ENCODE peak calls at places on chromosomes 3 and 15, in seven cellular contexts. C is CD8-positive, alpha-beta memory T cell; D is AG10803; U is right atrium auricular region; S is A172; Y is brain microvascular endothelial cell; W is NCI-H1092. B is an unnamed sample.

GRCh38 chr3:124514681-124515080 is 215.6 kb upstream of the UMPS start:
- DNase-seq in C (no peak), D (no peak), U (no peak), S (no peak), Y (no peak), W (no peak), B (no peak)

GRCh38 chr15:89978914-89979313 is 22.2 kb upstream of the ZNF710 start:
- DNase-seq in C (no peak), D (no peak), U (no peak), S (no peak), Y (no peak), W (no peak), B (no peak)

GRCh38 chr15:99371180-99372103 is 120.2 kb downstream of the LRRC28 start:
- DNase-seq in C (no peak), D (peak), U (no peak), S (no peak), Y (no peak), W (no peak), B (no peak)

GRCh38 chr3:21621396-21621695 is 129.7 kb downstream of the ZNF385D start:
- DNase-seq in C (no peak), D (peak), U (no peak), S (no peak), Y (peak), W (no peak), B (no peak)

GRCh38 chr3:137765310-137766033 is 1.4 kb downstream of the SOX14 start:
- DNase-seq in C (no peak), D (no peak), U (no peak), S (no peak), Y (no peak), W (no peak), B (no peak)

GRCh38 chr15:67905628-67906027 is 65.8 kb upstream of the RNU6-1 start:
- DNase-seq in C (no peak), D (no peak), U (no peak), S (no peak), Y (no peak), W (no peak), B (no peak)

GRCh38 chr3:143120716-143121239 is 1.2 kb downstream of the CHST2 start:
- DNase-seq in C (peak), D (peak), U (no peak), S (no peak), Y (peak), W (no peak), B (peak)

GRCh38 chr3:127448671-127449070 is 141.9 kb downstream of the TPRA1 start:
- DNase-seq in C (no peak), D (no peak), U (no peak), S (no peak), Y (no peak), W (no peak), B (no peak)

GRCh38 chr15:62977952-62978811 is 64.4 kb upstream of the TPM1 start:
- DNase-seq in C (no peak), D (peak), U (no peak), S (peak), Y (peak), W (no peak), B (no peak)

GRCh38 chr3:33058780-33059179 is 38.2 kb downstream of the GLB1 start:
- DNase-seq in C (no peak), D (no peak), U (no peak), S (no peak), Y (no peak), W (no peak), B (no peak)

GRCh38 chr15:83064859-83065258 is 2.2 kb downstream of the BTBD1 start:
- DNase-seq in C (no peak), D (no peak), U (no peak), S (no peak), Y (no peak), W (no peak), B (no peak)

GRCh38 chr3:141960731-141961130 is 84.3 kb downstream of the ATP1B3 start:
- DNase-seq in C (no peak), D (peak), U (peak), S (peak), Y (no peak), W (no peak), B (no peak)

B was measured in T-helper 1 cell.